ENCODE peak calls at places on chromosomes 11 and 22, in eight cellular contexts. One of them, this sample, is unnamed.

GRCh38 chr11:131365601-131366000 is 4.8 kb upstream of the NTM start:
- DNase-seq in SK-N-SH: no peak
- DNase-seq in HepG2: no peak
- DNase-seq in GM12878: no peak
- DNase-seq in IMR-90: no peak
- DNase-seq in A549: no peak
- DNase-seq in H1: no peak
- DNase-seq in K562: no peak
- DNase-seq in this sample: no peak

GRCh38 chr11:16787035-16787744 is 48.7 kb downstream of the C11orf58 start:
- DNase-seq in SK-N-SH: no peak
- DNase-seq in H1: no peak
- DNase-seq in HepG2: no peak
- DNase-seq in IMR-90: peak; percentile 23
- DNase-seq in A549: no peak
- DNase-seq in K562: no peak
- DNase-seq in GM12878: no peak
- DNase-seq in this sample: no peak

GRCh38 chr11:2582958-2583604 is 116.7 kb downstream of the KCNQ1OT1 start:
- DNase-seq in GM12878: no peak
- DNase-seq in K562: no peak
- DNase-seq in IMR-90: no peak
- DNase-seq in SK-N-SH: no peak
- DNase-seq in HepG2: no peak
- DNase-seq in H1: no peak
- DNase-seq in A549: no peak
- DNase-seq in this sample: peak; percentile 7

GRCh38 chr22:38609371-38609770 is 39.4 kb upstream of the DMC1 start:
- DNase-seq in K562: no peak
- DNase-seq in HepG2: no peak
- DNase-seq in A549: no peak
- DNase-seq in SK-N-SH: no peak
- DNase-seq in GM12878: no peak
- DNase-seq in H1: no peak
- DNase-seq in IMR-90: no peak
- DNase-seq in this sample: no peak

GRCh38 chr11:19844806-19845205 is 132.2 kb downstream of the NAV2 start:
- DNase-seq in H1: no peak
- DNase-seq in A549: no peak
- DNase-seq in IMR-90: no peak
- DNase-seq in K562: no peak
- DNase-seq in SK-N-SH: no peak
- DNase-seq in HepG2: no peak
- DNase-seq in GM12878: no peak
- DNase-seq in this sample: no peak

GRCh38 chr11:3105791-3106735 is 48.8 kb upstream of the CARS1 start:
- DNase-seq in GM12878: no peak
- DNase-seq in A549: no peak
- DNase-seq in H1: no peak
- DNase-seq in IMR-90: no peak
- DNase-seq in HepG2: no peak
- DNase-seq in SK-N-SH: peak; percentile 21
- DNase-seq in K562: no peak
- DNase-seq in this sample: peak; percentile 11

GRCh38 chr11:40129276-40129675 is 1330.2 kb downstream of the LRRC4C start:
- DNase-seq in GM12878: no peak
- DNase-seq in A549: no peak
- DNase-seq in HepG2: no peak
- DNase-seq in SK-N-SH: peak; percentile 12
- DNase-seq in IMR-90: no peak
- DNase-seq in H1: no peak
- DNase-seq in K562: no peak
- DNase-seq in this sample: no peak

GRCh38 chr11:134599180-134599810 is 187.3 kb upstream of the B3GAT1 start:
- DNase-seq in HepG2: no peak
- DNase-seq in SK-N-SH: no peak
- DNase-seq in A549: no peak
- DNase-seq in H1: no peak
- DNase-seq in IMR-90: no peak
- DNase-seq in K562: peak; percentile 18
- DNase-seq in GM12878: no peak
- DNase-seq in this sample: no peak

GRCh38 chr22:32042924-32043323 is at the start of gene SLC5A1:
- DNase-seq in SK-N-SH: no peak
- DNase-seq in IMR-90: no peak
- DNase-seq in GM12878: no peak
- DNase-seq in H1: no peak
- DNase-seq in A549: no peak
- DNase-seq in HepG2: no peak
- DNase-seq in K562: no peak
- DNase-seq in this sample: peak; percentile 12

GRCh38 chr22:45290410-45290936 is 5.7 kb downstream of the UPK3A start:
- DNase-seq in A549: no peak
- DNase-seq in HepG2: no peak
- DNase-seq in H1: no peak
- DNase-seq in IMR-90: peak; percentile 83
- DNase-seq in GM12878: no peak
- DNase-seq in K562: peak; percentile 40
- DNase-seq in SK-N-SH: no peak
- DNase-seq in this sample: peak; percentile 53

GRCh38 chr11:129785383-129786111 is 30.1 kb upstream of the TMEM45B start:
- DNase-seq in SK-N-SH: peak; percentile 11
- DNase-seq in IMR-90: peak; percentile 1
- DNase-seq in HepG2: peak; percentile 41
- DNase-seq in K562: peak; percentile 15
- DNase-seq in H1: no peak
- DNase-seq in GM12878: no peak
- DNase-seq in A549: no peak
- DNase-seq in this sample: no peak

GRCh38 chr11:33515347-33515746 is 185.3 kb downstream of the C11orf91 start:
- DNase-seq in K562: no peak
- DNase-seq in HepG2: no peak
- DNase-seq in SK-N-SH: no peak
- DNase-seq in A549: no peak
- DNase-seq in IMR-90: peak; percentile 76
- DNase-seq in GM12878: no peak
- DNase-seq in H1: no peak
- DNase-seq in this sample: no peak

GRCh38 chr11:68454767-68455166 is 5.8 kb upstream of the PPP6R3 start:
- DNase-seq in A549: no peak
- DNase-seq in GM12878: no peak
- DNase-seq in HepG2: no peak
- DNase-seq in SK-N-SH: no peak
- DNase-seq in H1: no peak
- DNase-seq in IMR-90: no peak
- DNase-seq in K562: no peak
- DNase-seq in this sample: no peak

GRCh38 chr11:130726234-130726559 is 190.1 kb downstream of the SNX19 start:
- DNase-seq in HepG2: no peak
- DNase-seq in K562: no peak
- DNase-seq in A549: no peak
- DNase-seq in SK-N-SH: no peak
- DNase-seq in H1: no peak
- DNase-seq in GM12878: no peak
- DNase-seq in IMR-90: peak; percentile 65
- DNase-seq in this sample: no peak

GRCh38 chr11:114090976-114091375 is 31.5 kb downstream of the ZBTB16 start:
- DNase-seq in HepG2: no peak
- DNase-seq in SK-N-SH: no peak
- DNase-seq in A549: no peak
- DNase-seq in K562: no peak
- DNase-seq in GM12878: no peak
- DNase-seq in IMR-90: no peak
- DNase-seq in H1: no peak
- DNase-seq in this sample: no peak

GRCh38 chr11:45924036-45924915 is 1.8 kb downstream of the LARGE2 start:
- DNase-seq in IMR-90: no peak
- DNase-seq in GM12878: no peak
- DNase-seq in HepG2: no peak
- DNase-seq in SK-N-SH: no peak
- DNase-seq in H1: no peak
- DNase-seq in A549: no peak
- DNase-seq in K562: no peak
- DNase-seq in this sample: peak; percentile 8

GRCh38 chr22:22912722-22913253 is 25.2 kb downstream of the IGLL5 start:
- DNase-seq in IMR-90: no peak
- DNase-seq in SK-N-SH: no peak
- DNase-seq in K562: no peak
- DNase-seq in GM12878: no peak
- DNase-seq in A549: no peak
- DNase-seq in HepG2: no peak
- DNase-seq in H1: no peak
- DNase-seq in this sample: no peak

GRCh38 chr22:41939981-41940852 is 6.7 kb downstream of the CENPM start:
- DNase-seq in H1: no peak
- DNase-seq in A549: no peak
- DNase-seq in K562: peak; percentile 43
- DNase-seq in GM12878: peak; percentile 98
- DNase-seq in SK-N-SH: no peak
- DNase-seq in HepG2: no peak
- DNase-seq in IMR-90: no peak
- DNase-seq in this sample: no peak

GRCh38 chr11:33689089-33689488 is 11.5 kb downstream of the C11orf91 start:
- DNase-seq in HepG2: no peak
- DNase-seq in SK-N-SH: no peak
- DNase-seq in A549: no peak
- DNase-seq in H1: no peak
- DNase-seq in IMR-90: no peak
- DNase-seq in GM12878: no peak
- DNase-seq in K562: no peak
- DNase-seq in this sample: no peak

GRCh38 chr11:13965337-13965736 is 2.8 kb downstream of the SPON1 start:
- DNase-seq in H1: no peak
- DNase-seq in HepG2: peak; percentile 13
- DNase-seq in K562: no peak
- DNase-seq in SK-N-SH: no peak
- DNase-seq in A549: no peak
- DNase-seq in IMR-90: no peak
- DNase-seq in GM12878: no peak
- DNase-seq in this sample: no peak

DNA sequence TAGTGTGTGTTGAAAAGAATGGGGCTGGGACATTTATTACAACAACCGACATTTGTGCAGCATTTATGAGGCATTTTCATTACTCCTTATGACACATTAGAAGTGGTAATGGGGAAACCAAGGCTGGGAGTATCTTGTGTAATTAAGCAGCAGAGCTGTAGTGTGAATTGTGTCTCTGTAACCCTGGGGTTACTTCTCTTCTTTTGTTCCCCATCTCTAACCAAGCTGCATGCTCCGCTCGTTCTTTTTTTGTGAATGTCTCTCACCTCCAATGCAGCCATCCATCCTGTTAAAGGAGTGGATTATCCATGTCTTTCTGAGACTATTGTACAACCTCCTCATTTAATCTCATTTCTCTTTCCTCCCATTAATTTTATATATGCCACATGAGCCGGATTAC is 65.7 kb downstream of the ENDOD1 start:
- DNase-seq in HepG2: no peak
- DNase-seq in IMR-90: no peak
- DNase-seq in SK-N-SH: no peak
- DNase-seq in GM12878: no peak
- DNase-seq in H1: no peak
- DNase-seq in A549: no peak
- DNase-seq in K562: no peak
- DNase-seq in this sample: no peak
- TF ChIP-seq USF2 in HepG2: no peak
- TF ChIP-seq USF2 in IMR-90: no peak
- TF ChIP-seq USF2 in SK-N-SH: no peak
- TF ChIP-seq USF2 in GM12878: no peak
- TF ChIP-seq USF2 in H1: no peak
- TF ChIP-seq USF2 in A549: no peak
- TF ChIP-seq USF2 in K562: no peak
- TF ChIP-seq USF2 in this sample: no peak

DNA sequence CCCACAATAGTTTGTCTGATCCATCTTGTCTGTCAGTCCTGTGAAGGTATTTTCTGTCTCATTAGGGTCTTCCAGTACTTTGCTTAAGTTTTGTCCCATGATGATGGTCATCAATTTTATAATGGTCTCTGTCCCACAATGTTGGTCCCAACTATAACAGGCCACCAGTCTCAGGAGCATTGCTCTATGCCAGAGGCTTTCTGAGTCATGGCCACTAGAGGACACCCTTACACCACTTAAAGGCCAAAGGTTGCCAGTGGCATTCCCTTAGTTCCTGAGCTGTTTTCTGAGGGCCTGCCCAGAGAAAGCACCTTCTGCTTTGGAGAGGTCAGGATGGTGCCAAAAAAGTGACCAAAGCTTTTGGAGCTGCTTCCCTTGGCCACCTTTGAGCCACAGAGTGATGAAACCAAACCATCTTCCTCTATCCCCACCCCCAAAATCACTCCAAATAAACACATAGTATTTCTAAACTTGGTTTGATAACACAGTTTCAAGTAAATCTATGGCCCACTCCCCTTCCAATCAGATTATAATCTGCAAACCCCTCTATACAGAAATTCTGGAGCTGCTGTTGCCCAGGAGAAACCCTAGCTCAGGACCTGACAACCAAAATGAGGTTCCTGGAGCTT is 19.3 kb downstream of the EIF3F start:
- DNase-seq in SK-N-SH: peak; percentile 77
- DNase-seq in K562: peak; percentile 71
- DNase-seq in H1: no peak
- DNase-seq in A549: peak; percentile 71
- DNase-seq in HepG2: peak; percentile 63
- DNase-seq in GM12878: peak; percentile 7
- DNase-seq in IMR-90: peak; percentile 71
- DNase-seq in this sample: peak; percentile 75
- TF ChIP-seq USF2 in SK-N-SH: no peak
- TF ChIP-seq USF2 in K562: no peak
- TF ChIP-seq USF2 in H1: no peak
- TF ChIP-seq USF2 in A549: no peak
- TF ChIP-seq USF2 in HepG2: no peak
- TF ChIP-seq USF2 in GM12878: no peak
- TF ChIP-seq USF2 in IMR-90: no peak
- TF ChIP-seq USF2 in this sample: no peak

DNA sequence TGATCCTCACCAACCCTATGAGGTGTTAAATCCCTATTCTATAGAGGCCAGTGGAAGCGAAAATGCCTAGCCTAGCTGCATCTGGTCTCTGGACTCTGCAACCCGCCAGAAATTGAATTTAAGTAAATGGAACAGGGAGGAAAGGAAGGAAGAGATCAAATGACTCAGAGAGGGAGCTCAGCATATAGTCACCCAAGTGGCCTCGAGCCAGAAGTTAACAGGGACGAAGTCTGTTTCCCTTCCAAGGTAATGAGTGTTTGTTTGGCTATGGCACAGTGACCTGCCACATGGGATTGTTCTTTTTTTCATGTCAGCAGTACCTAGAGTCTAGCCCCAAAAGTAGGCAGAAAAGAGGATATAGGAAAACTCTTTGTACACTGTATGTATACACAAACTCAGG is 66.3 kb downstream of the PAK1 start:
- DNase-seq in HepG2: peak; percentile 56
- DNase-seq in IMR-90: peak; percentile 92
- DNase-seq in H1: no peak
- DNase-seq in SK-N-SH: peak; percentile 65
- DNase-seq in K562: no peak
- DNase-seq in A549: peak; percentile 17
- DNase-seq in GM12878: no peak
- DNase-seq in this sample: no peak
- TF ChIP-seq USF2 in HepG2: no peak
- TF ChIP-seq USF2 in IMR-90: no peak
- TF ChIP-seq USF2 in H1: no peak
- TF ChIP-seq USF2 in SK-N-SH: no peak
- TF ChIP-seq USF2 in K562: no peak
- TF ChIP-seq USF2 in A549: no peak
- TF ChIP-seq USF2 in GM12878: no peak
- TF ChIP-seq USF2 in this sample: no peak

GRCh38 chr11:116485425-116485824 is 287.4 kb downstream of the BUD13 start:
- DNase-seq in GM12878: no peak
- DNase-seq in IMR-90: no peak
- DNase-seq in K562: no peak
- DNase-seq in H1: no peak
- DNase-seq in A549: no peak
- DNase-seq in SK-N-SH: no peak
- DNase-seq in HepG2: peak; percentile 54
- DNase-seq in this sample: no peak
- TF ChIP-seq USF2 in GM12878: no peak
- TF ChIP-seq USF2 in IMR-90: no peak
- TF ChIP-seq USF2 in K562: no peak
- TF ChIP-seq USF2 in H1: no peak
- TF ChIP-seq USF2 in A549: no peak
- TF ChIP-seq USF2 in SK-N-SH: no peak
- TF ChIP-seq USF2 in HepG2: no peak
- TF ChIP-seq USF2 in this sample: no peak

This sample was measured in WTC11.